ENCODE peak calls at places on chromosomes 4 and X, in four cellular contexts. P is PC-9, S is IMR-90, X is HepG2. E is an unnamed sample.

GRCh38 chr4:75729836-75730235 is 5.5 kb downstream of the USO1 start:
- DNase-seq in S (no peak), P (no peak), X (no peak), E (no peak)

GRCh38 chrX:43121637-43122036 is 343.7 kb upstream of the PPP1R2C start:
- DNase-seq in X (no peak), P (no peak), S (no peak), E (no peak)

GRCh38 chr4:61762722-61763627 is 562.8 kb downstream of the ADGRL3 start:
- DNase-seq in S (no peak), X (no peak), P (no peak), E (no peak)

GRCh38 chr4:123783936-123784335 is 387.3 kb downstream of the SPRY1 start:
- DNase-seq in P (no peak), X (no peak), S (peak; percentile 78), E (no peak)

GRCh38 chr4:128060130-128060619 is 937 bp upstream of the LARP1B start:
- DNase-seq in P (no peak), S (peak; percentile 6), X (no peak), E (no peak)

GRCh38 chr4:139440971-139441370 is 12.9 kb upstream of the RAB33B start:
- DNase-seq in S (peak; percentile 3), P (no peak), X (no peak), E (no peak)

GRCh38 chr4:84913176-84913575 is 53.3 kb downstream of the WDFY3 start:
- DNase-seq in P (no peak), S (no peak), X (no peak), E (no peak)

GRCh38 chr4:42425146-42426065 is 28.1 kb downstream of the SHISA3 start:
- DNase-seq in P (no peak), X (no peak), S (no peak), E (no peak)

GRCh38 chr4:41146716-41147506 is 67.4 kb downstream of the APBB2 start:
- DNase-seq in S (peak; percentile 54), X (no peak), P (no peak), E (no peak)

GRCh38 chrX:120463241-120463640 is 5.9 kb downstream of the LAMP2 start:
- DNase-seq in X (peak; percentile 6), S (peak; percentile 45), P (no peak), E (no peak)

GRCh38 chr4:139858436-139859225 is 193.0 kb downstream of the MGST2 start:
- DNase-seq in S (no peak), X (no peak), P (no peak), E (no peak)

GRCh38 chrX:17656035-17656418 is 81.3 kb upstream of the SCML1 start:
- DNase-seq in P (no peak), S (no peak), X (no peak), E (no peak)

GRCh38 chr4:99803702-99804101 is 12.9 kb upstream of the DAPP1 start:
- DNase-seq in S (no peak), P (no peak), X (no peak), E (no peak)

GRCh38 chr4:165369522-165369921 is 9.3 kb upstream of the CPE start:
- DNase-seq in P (no peak), S (no peak), X (peak; percentile 99), E (no peak)

GRCh38 chr4:2348786-2349185 is 69.7 kb downstream of the ZFYVE28 start:
- DNase-seq in X (no peak), P (no peak), S (no peak), E (no peak)

GRCh38 chr4:55849724-55850123 is 3.7 kb upstream of the EXOC1 start:
- DNase-seq in S (no peak), X (no peak), P (no peak), E (no peak)

GRCh38 chr4:127920521-127920920 is 39.8 kb downstream of the PLK4 start:
- DNase-seq in X (no peak), S (no peak), P (no peak), E (no peak)

GRCh38 chrX:115112411-115112810 is 76.8 kb upstream of the RBMXL3 start:
- DNase-seq in P (no peak), X (no peak), S (peak; percentile 8), E (no peak)

GRCh38 chrX:118637997-118638396 is 89.4 kb upstream of the IL13RA1 start:
- DNase-seq in P (no peak), X (peak; percentile 3), S (peak; percentile 3), E (no peak)

GRCh38 chr4:39044947-39045734 is 12.9 kb upstream of the TMEM156 start:
- DNase-seq in X (no peak), P (no peak), S (no peak), E (no peak)

GRCh38 chrX:126551725-126552312 is 795 bp downstream of the DCAF12L1 start:
- DNase-seq in P (no peak), S (no peak), X (no peak), E (no peak)

GRCh38 chrX:70455366-70456202 is 10.9 kb downstream of the DLG3 start:
- DNase-seq in S (no peak), X (no peak), P (peak; percentile 19), E (no peak)

GRCh38 chr4:86338989-86339388 is 20.9 kb downstream of the MAPK10 start:
- DNase-seq in P (peak; percentile 47), X (no peak), S (peak; percentile 95), E (peak; percentile 38)

GRCh38 chrX:16771483-16772398 is 14.5 kb upstream of the TXLNG start:
- DNase-seq in P (peak; percentile 39), S (peak; percentile 86), X (peak; percentile 86), E (peak; percentile 32)

GRCh38 chr4:146458594-146458993 is 63.1 kb downstream of the SLC10A7 start:
- DNase-seq in P (no peak), S (no peak), X (no peak), E (no peak)

GRCh38 chr4:110518889-110519490 is 43.0 kb downstream of the ENPEP start:
- DNase-seq in S (peak; percentile 22), X (peak; percentile 12), P (no peak), E (no peak)

GRCh38 chr4:38605181-38605764 is 58.7 kb upstream of the KLF3 start:
- DNase-seq in P (no peak), S (no peak), X (no peak), E (no peak)

GRCh38 chr4:58303456-58303855 is 1193.3 kb upstream of the IGFBP7 start:
- DNase-seq in X (no peak), P (no peak), S (no peak), E (no peak)

GRCh38 chr4:173735055-173735454 is 205.0 kb upstream of the HAND2 start:
- DNase-seq in S (peak; percentile 22), P (no peak), X (no peak), E (no peak)

GRCh38 chr4:20391224-20391623 is 139.5 kb downstream of the SLIT2 start:
- DNase-seq in S (peak; percentile 75), P (no peak), X (no peak), E (no peak)

GRCh38 chr4:88240297-88240714 is 44.1 kb downstream of the PPM1K start:
- DNase-seq in S (no peak), P (no peak), X (no peak), E (no peak)

GRCh38 chrX:16822723-16823122 is 36.5 kb downstream of the TXLNG start:
- DNase-seq in X (no peak), S (peak; percentile 79), P (no peak), E (no peak)

GRCh38 chr4:2330119-2331042 is 68.5 kb upstream of the MXD4 start:
- DNase-seq in P (peak; percentile 28), X (no peak), S (peak; percentile 95), E (no peak)

GRCh38 chr4:6641164-6641970 is 882 bp downstream of the MRFAP1 start:
- DNase-seq in X (no peak), P (peak; percentile 31), S (peak; percentile 42), E (no peak)

DNA sequence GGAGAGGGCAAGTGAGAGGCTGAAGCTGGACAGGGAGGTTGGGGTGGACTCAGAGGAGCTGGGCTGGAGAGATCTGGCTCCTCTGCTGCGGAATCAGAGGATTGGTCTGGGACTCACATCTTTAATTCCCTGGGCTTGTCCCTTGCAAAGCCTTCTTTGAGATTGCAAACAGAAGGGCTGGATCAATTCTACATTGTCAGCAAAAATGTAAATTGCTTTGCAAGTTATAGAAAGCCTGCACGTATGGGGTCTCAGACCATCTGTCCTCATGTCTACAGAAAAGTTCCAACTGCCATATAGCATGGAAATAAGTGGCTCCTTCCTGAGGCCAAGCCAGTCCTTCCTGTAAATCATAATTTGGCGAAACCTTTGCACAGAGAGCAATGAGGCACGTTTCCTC is 449.6 kb downstream of the UBE2NL start:
- DNase-seq in S (no peak), P (no peak), X (no peak), E (no peak)
- H3K4me2 ChIP-seq in S (no peak overlapping the region), P (no peak overlapping the region), X (no peak overlapping the region), E (no peak overlapping the region)

DNA sequence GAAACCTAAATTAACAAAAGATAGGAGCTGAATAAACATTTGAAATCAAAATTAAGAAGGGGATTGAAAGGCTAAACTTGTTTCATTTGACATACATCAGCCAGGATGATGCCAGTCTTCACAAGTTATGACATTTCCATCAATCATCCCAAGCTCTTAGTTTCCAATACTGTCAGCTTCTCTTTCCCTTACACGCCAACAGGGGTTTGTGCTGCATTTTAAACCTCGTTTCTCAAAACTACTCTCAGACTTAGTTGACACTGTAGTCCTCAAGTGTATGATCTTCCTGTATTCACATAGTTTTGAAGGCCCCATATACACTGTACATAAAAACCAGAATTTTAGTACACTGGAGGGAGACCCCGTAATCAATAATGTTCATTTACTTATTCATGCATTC is 840 bp upstream of the P2RY10 start:
- DNase-seq in X (no peak), S (no peak), P (no peak), E (no peak)
- H3K4me1 ChIP-seq in X (no peaks in the 10 kb centered on the region), S (no peaks in the 10 kb centered on the region), P (no peaks in the 10 kb centered on the region), E (no peaks in the 10 kb centered on the region)

GRCh38 chrX:151984891-151985290 is 10.4 kb upstream of the GABRE start:
- DNase-seq in P (no peak), S (no peak), X (no peak), E (no peak)

GRCh38 chrX:151985955-151986354 is 11.5 kb upstream of the GABRE start:
- DNase-seq in P (no peak), X (peak; percentile 81), S (peak; percentile 5), E (no peak)

GRCh38 chrX:151987108-151987507 is 12.6 kb upstream of the GABRE start:
- DNase-seq in S (no peak), P (no peak), X (peak; percentile 60), E (no peak)

GRCh38 chrX:151985531-151985930 is 11.1 kb upstream of the GABRE start:
- DNase-seq in X (no peak), P (no peak), S (no peak), E (no peak)

DNA sequence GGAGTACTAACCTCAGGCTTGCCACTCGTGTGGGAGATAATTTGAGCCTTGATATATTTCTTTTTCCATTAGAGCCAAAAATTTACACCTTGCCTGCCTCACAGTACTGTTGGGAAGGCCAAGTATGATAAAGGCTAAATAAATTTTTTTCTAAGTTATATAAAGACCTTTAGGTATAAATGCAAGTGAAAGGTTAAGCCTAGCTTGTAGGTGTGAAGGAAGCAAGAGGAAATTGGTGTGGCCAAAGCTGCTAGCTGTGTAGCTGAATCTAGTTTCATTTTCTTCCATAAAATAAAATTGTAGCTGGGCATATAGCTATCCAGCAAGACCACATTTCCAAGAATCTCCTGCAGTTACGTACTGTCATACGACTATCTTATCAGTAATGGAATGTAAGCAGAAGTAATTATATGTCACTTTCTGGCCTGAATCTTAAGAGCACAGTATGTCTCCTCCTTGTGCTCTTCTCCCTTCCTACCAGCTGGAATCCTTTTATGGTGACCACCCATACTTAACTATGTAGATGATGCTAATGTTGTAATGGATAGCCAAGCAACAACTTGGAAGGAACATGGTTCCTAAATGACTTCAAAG is 14.3 kb upstream of the GABRE start:
- DNase-seq in X (no peak), P (no peak), S (no peak), E (no peak)
- H3K4me2 ChIP-seq in X (no peak overlapping the region), P (no peak overlapping the region), S (no peak overlapping the region), E (no peak overlapping the region)

GRCh38 chr4:71210831-71211230 is 128.0 kb upstream of the SLC4A4 start:
- DNase-seq in X (no peak), P (no peak), S (no peak), E (no peak)
- H3K4me1 ChIP-seq in X (no peaks in the 10 kb centered on the region), P (no peaks in the 10 kb centered on the region), S (peaks cover 16% of the 10 kb centered on the region), E (no peaks in the 10 kb centered on the region)